ENCODE peak calls at places on chromosomes 11 and 22, in seven cellular contexts. Y is effector memory CD8-positive, alpha-beta T cell; K is endothelial cell; H is fibroblast of lung; F is SJCRH30; Q is astrocyte of the hippocampus; B is activated CD8-positive, alpha-beta memory T cell treated with anti-CD3 and anti-CD28 coated beads for 4 hours. I is an unnamed sample.

GRCh38 chr11:134625631-134626030 is 213.6 kb upstream of the B3GAT1 start:
- DNase-seq in F (no peak), Q (no peak), Y (no peak), B (no peak), K (no peak), H (no peak), I (no peak)

GRCh38 chr11:126304457-126305072 is 705 bp downstream of the DCPS start:
- DNase-seq in K (no peak), H (no peak), Q (no peak), B (no peak), Y (no peak), F (no peak), I (no peak)

GRCh38 chr22:22058649-22059475 is 76.3 kb upstream of the TOP3B start:
- DNase-seq in K (no peak), Y (no peak), Q (no peak), H (no peak), F (no peak), B (no peak), I (no peak)

GRCh38 chr11:111347002-111347722 is 31.9 kb downstream of the POU2AF1 start:
- DNase-seq in H (no peak), B (no peak), F (no peak), Y (no peak), Q (no peak), K (no peak), I (no peak)

GRCh38 chr22:36981247-36981775 is 37.9 kb downstream of the TST start:
- DNase-seq in H (no peak), F (no peak), Q (no peak), B (no peak), Y (no peak), K (no peak), I (no peak)

GRCh38 chr11:132639986-132640385 is 892.3 kb downstream of the OPCML start:
- DNase-seq in Q (peak), F (no peak), K (no peak), Y (no peak), H (peak), B (no peak), I (no peak)

GRCh38 chr11:134152692-134153091 is 71.1 kb downstream of the NCAPD3 start:
- DNase-seq in F (no peak), B (no peak), Y (no peak), K (no peak), H (no peak), Q (no peak), I (no peak)

GRCh38 chr11:41848349-41848748 is 388.9 kb upstream of the LRRC4C start:
- DNase-seq in K (no peak), H (no peak), Y (no peak), Q (no peak), B (no peak), F (no peak), I (no peak)

GRCh38 chr11:67381244-67381972 is 8.0 kb upstream of the CLCF1 start:
- DNase-seq in B (no peak), K (no peak), F (no peak), H (no peak), Y (no peak), Q (no peak), I (no peak)

GRCh38 chr11:65540290-65541092 is 15.6 kb downstream of the SCYL1 start:
- DNase-seq in H (peak), Y (peak), K (peak), B (peak), Q (peak), F (peak), I (peak)

GRCh38 chr22:20396639-20397038 is 2.7 kb downstream of the ZNF74 start:
- DNase-seq in F (peak), Q (no peak), H (no peak), K (no peak), B (no peak), Y (no peak), I (no peak)

GRCh38 chr11:17528906-17529813 is 15.1 kb downstream of the USH1C start:
- DNase-seq in H (no peak), K (no peak), Q (no peak), F (peak), Y (no peak), B (no peak), I (no peak)

GRCh38 chr11:112294688-112295340 is 34.2 kb upstream of the PLET1 start:
- DNase-seq in Y (no peak), H (peak), F (no peak), Q (peak), K (no peak), B (no peak), I (no peak)

GRCh38 chr11:123525511-123525918 is 95.4 kb downstream of the GRAMD1B start:
- DNase-seq in K (no peak), Q (peak), F (no peak), Y (no peak), H (no peak), B (no peak), I (no peak)

GRCh38 chr11:17629113-17629512 is 82.1 kb downstream of the OTOG start:
- DNase-seq in H (no peak), Y (no peak), Q (no peak), F (no peak), B (no peak), K (no peak), I (no peak)

GRCh38 chr11:114988644-114989043 is 310.3 kb downstream of the NXPE2 start:
- DNase-seq in Q (no peak), K (no peak), H (no peak), B (no peak), F (no peak), Y (no peak), I (no peak)

GRCh38 chr22:46451741-46452140 is 85.7 kb downstream of the CELSR1 start:
- DNase-seq in H (no peak), F (no peak), B (no peak), Q (no peak), K (no peak), Y (no peak), I (no peak)

GRCh38 chr22:38874529-38875222 is 2.7 kb upstream of the CBX6 start:
- DNase-seq in B (no peak), Y (no peak), Q (no peak), F (no peak), K (no peak), H (no peak), I (no peak)

GRCh38 chr11:12386309-12386708 is 8.9 kb downstream of the PARVA start:
- DNase-seq in F (peak), K (no peak), H (no peak), Q (no peak), B (no peak), Y (no peak), I (no peak)

GRCh38 chr11:27839226-27839913 is 139.1 kb upstream of the BDNF start:
- DNase-seq in Y (no peak), Q (peak), F (peak), K (no peak), H (peak), B (no peak), I (no peak)

GRCh38 chr22:19361501-19362103 is 69.9 kb downstream of the HIRA start:
- DNase-seq in K (no peak), H (no peak), F (no peak), Y (no peak), B (no peak), Q (no peak), I (no peak)

GRCh38 chr11:2538951-2539735 is 94.3 kb downstream of the KCNQ1 start:
- DNase-seq in F (no peak), K (no peak), Q (no peak), H (no peak), Y (no peak), B (no peak), I (no peak)

GRCh38 chr22:23392420-23393121 is 187.5 kb downstream of the IGLL1 start:
- DNase-seq in K (no peak), Q (no peak), Y (no peak), F (no peak), H (no peak), B (no peak), I (no peak)

GRCh38 chr11:68039526-68040086 is 781 bp downstream of the TCIRG1 start:
- DNase-seq in K (no peak), Q (no peak), H (no peak), B (no peak), F (no peak), Y (no peak), I (no peak)

GRCh38 chr11:63769044-63769718 is 606 bp upstream of the ZFTA start:
- DNase-seq in Y (peak), B (peak), Q (peak), F (peak), H (peak), K (peak), I (peak)

GRCh38 chr11:72066855-72067254 is 13.5 kb downstream of the NUMA1 start:
- DNase-seq in Y (no peak), K (no peak), F (no peak), B (no peak), H (no peak), Q (no peak), I (no peak)

GRCh38 chr22:48523761-48524160 is 1303.9 kb downstream of the BRD1 start:
- DNase-seq in Y (no peak), H (no peak), F (no peak), Q (no peak), B (no peak), K (no peak), I (no peak)

GRCh38 chr11:44446341-44446712 is 119.1 kb upstream of the CD82 start:
- DNase-seq in K (no peak), B (no peak), Y (no peak), F (no peak), H (no peak), Q (no peak), I (no peak)

GRCh38 chr11:29217901-29218300 is 798.9 kb downstream of the KCNA4 start:
- DNase-seq in B (no peak), F (no peak), Q (no peak), H (no peak), Y (no peak), K (no peak), I (no peak)

GRCh38 chr11:122100222-122101080 is 15.6 kb downstream of the BLID start:
- DNase-seq in H (peak), Q (peak), F (peak), B (no peak), K (peak), Y (no peak), I (no peak)

I was measured in activated T-helper 1 cell treated with anti-CD3 and anti-CD28 coated beads, Interleukin-12 subunit alpha, Interleukin-12 subunit beta, Interleukin-2, Interleukin-4 antibody, amounts not matched to agents 30 ng/mL and 10 ng/mL and 1 ng/mL, durations not matched to agents 14 hours and 24 hours and 36 hours.